ENCODE peak calls at places on chromosomes 11 and 22, in eight cellular contexts. One of them, this sample, is unnamed. For H3K4me1, the result is how much of the 10 kb centered on the place peaks cover.

GRCh38 chr11:8099291-8099899 is 18.4 kb downstream of the TUB start:
- DNase-seq in cardiac muscle cell: peak
- DNase-seq in thoracic aorta: peak
- DNase-seq in IMR-90: peak
- DNase-seq in psoas muscle: peak
- DNase-seq in A549: peak
- DNase-seq in body of pancreas: peak
- DNase-seq in endodermal cell: peak
- DNase-seq in this sample: peak

GRCh38 chr11:122020902-122021301 is 95.1 kb downstream of the BLID start:
- DNase-seq in IMR-90: peak
- DNase-seq in A549: no peak
- DNase-seq in body of pancreas: no peak
- DNase-seq in psoas muscle: no peak
- DNase-seq in endodermal cell: peak
- DNase-seq in thoracic aorta: no peak
- DNase-seq in cardiac muscle cell: peak
- DNase-seq in this sample: no peak

GRCh38 chr22:27952091-27952490 is 33.0 kb upstream of the PITPNB start:
- DNase-seq in body of pancreas: peak
- DNase-seq in thoracic aorta: no peak
- DNase-seq in endodermal cell: no peak
- DNase-seq in A549: no peak
- DNase-seq in psoas muscle: no peak
- DNase-seq in IMR-90: peak
- DNase-seq in cardiac muscle cell: no peak
- DNase-seq in this sample: no peak

GRCh38 chr22:50486561-50487289 is at the start of gene MIOX:
- DNase-seq in endodermal cell: no peak
- DNase-seq in body of pancreas: no peak
- DNase-seq in cardiac muscle cell: no peak
- DNase-seq in thoracic aorta: no peak
- DNase-seq in A549: no peak
- DNase-seq in IMR-90: no peak
- DNase-seq in psoas muscle: no peak
- DNase-seq in this sample: peak

GRCh38 chr11:60915250-60915914 is 1.4 kb downstream of the TMEM109 start:
- DNase-seq in IMR-90: peak
- DNase-seq in A549: peak
- DNase-seq in endodermal cell: peak
- DNase-seq in thoracic aorta: no peak
- DNase-seq in psoas muscle: peak
- DNase-seq in cardiac muscle cell: peak
- DNase-seq in body of pancreas: peak
- DNase-seq in this sample: peak

GRCh38 chr22:17398159-17398558 is 28.9 kb downstream of the CECR2 start:
- DNase-seq in psoas muscle: no peak
- DNase-seq in cardiac muscle cell: no peak
- DNase-seq in body of pancreas: no peak
- DNase-seq in thoracic aorta: no peak
- DNase-seq in endodermal cell: no peak
- DNase-seq in A549: no peak
- DNase-seq in IMR-90: no peak
- DNase-seq in this sample: no peak

GRCh38 chr11:64854534-64855502 is 10.4 kb upstream of the CDC42BPG start:
- DNase-seq in A549: peak
- DNase-seq in psoas muscle: peak
- DNase-seq in cardiac muscle cell: no peak
- DNase-seq in body of pancreas: peak
- DNase-seq in IMR-90: peak
- DNase-seq in thoracic aorta: peak
- DNase-seq in endodermal cell: peak
- DNase-seq in this sample: peak

GRCh38 chr11:134418119-134418840 is 6.2 kb upstream of the B3GAT1 start:
- DNase-seq in thoracic aorta: no peak
- DNase-seq in psoas muscle: no peak
- DNase-seq in body of pancreas: no peak
- DNase-seq in endodermal cell: no peak
- DNase-seq in cardiac muscle cell: peak
- DNase-seq in IMR-90: peak
- DNase-seq in A549: no peak
- DNase-seq in this sample: no peak

GRCh38 chr11:130122141-130122575 is 37.4 kb upstream of the ST14 start:
- DNase-seq in IMR-90: no peak
- DNase-seq in cardiac muscle cell: no peak
- DNase-seq in endodermal cell: peak
- DNase-seq in A549: no peak
- DNase-seq in body of pancreas: no peak
- DNase-seq in thoracic aorta: no peak
- DNase-seq in psoas muscle: no peak
- DNase-seq in this sample: no peak

GRCh38 chr11:130121430-130121978 is 38.1 kb upstream of the ST14 start:
- DNase-seq in psoas muscle: no peak
- DNase-seq in body of pancreas: no peak
- DNase-seq in IMR-90: peak
- DNase-seq in endodermal cell: no peak
- DNase-seq in cardiac muscle cell: no peak
- DNase-seq in thoracic aorta: no peak
- DNase-seq in A549: no peak
- DNase-seq in this sample: no peak

GRCh38 chr11:130125638-130126037 is 33.9 kb upstream of the ST14 start:
- DNase-seq in cardiac muscle cell: no peak
- DNase-seq in thoracic aorta: no peak
- DNase-seq in IMR-90: no peak
- DNase-seq in psoas muscle: no peak
- DNase-seq in body of pancreas: no peak
- DNase-seq in A549: no peak
- DNase-seq in endodermal cell: peak
- DNase-seq in this sample: no peak

GRCh38 chr11:130123414-130124040 is 36.1 kb upstream of the ST14 start:
- DNase-seq in endodermal cell: peak
- DNase-seq in thoracic aorta: no peak
- DNase-seq in A549: no peak
- DNase-seq in IMR-90: no peak
- DNase-seq in cardiac muscle cell: no peak
- DNase-seq in body of pancreas: no peak
- DNase-seq in psoas muscle: no peak
- DNase-seq in this sample: no peak

DNA sequence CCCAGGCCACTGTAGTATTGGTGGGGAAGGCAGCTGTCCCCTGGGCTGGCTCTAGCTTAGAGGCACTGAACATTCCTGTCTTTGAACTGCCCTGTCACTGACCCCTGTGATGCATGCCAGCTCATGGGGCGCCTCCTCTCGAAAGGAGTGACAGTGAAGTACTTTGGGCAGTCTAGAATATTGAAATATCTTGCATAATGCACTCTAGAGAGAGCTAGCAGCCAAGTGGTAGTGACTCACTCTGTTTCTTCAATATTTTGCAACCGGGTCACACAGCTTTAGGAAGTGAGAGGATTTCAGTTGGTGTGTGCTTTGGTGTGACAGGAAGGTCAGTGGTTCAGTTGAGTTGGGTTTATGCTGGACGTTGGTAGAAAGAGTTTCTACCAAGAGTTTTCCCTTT is 35.5 kb upstream of the ST14 start:
- DNase-seq in cardiac muscle cell: peak
- DNase-seq in thoracic aorta: peak
- DNase-seq in A549: peak
- DNase-seq in IMR-90: peak
- DNase-seq in body of pancreas: peak
- DNase-seq in endodermal cell: no peak
- DNase-seq in psoas muscle: peak
- DNase-seq in this sample: peak
- TF ChIP-seq CTCF in cardiac muscle cell: no peak
- TF ChIP-seq CTCF in thoracic aorta: no peak
- TF ChIP-seq CTCF in A549: no peak
- TF ChIP-seq CTCF in IMR-90: no peak
- TF ChIP-seq CTCF in body of pancreas: no peak
- TF ChIP-seq CTCF in endodermal cell: no peak
- TF ChIP-seq CTCF in psoas muscle: no peak
- TF ChIP-seq CTCF in this sample: no peak

GRCh38 chr11:15692739-15693138 is 578.0 kb downstream of the INSC start:
- DNase-seq in thoracic aorta: no peak
- DNase-seq in endodermal cell: peak
- DNase-seq in psoas muscle: no peak
- DNase-seq in IMR-90: peak
- DNase-seq in cardiac muscle cell: no peak
- DNase-seq in A549: no peak
- DNase-seq in body of pancreas: no peak
- DNase-seq in this sample: no peak

GRCh38 chr11:15687342-15687741 is 572.6 kb downstream of the INSC start:
- DNase-seq in cardiac muscle cell: no peak
- DNase-seq in endodermal cell: peak
- DNase-seq in body of pancreas: no peak
- DNase-seq in IMR-90: peak
- DNase-seq in psoas muscle: no peak
- DNase-seq in thoracic aorta: no peak
- DNase-seq in A549: no peak
- DNase-seq in this sample: no peak

GRCh38 chr11:15685311-15685710 is 570.6 kb downstream of the INSC start:
- DNase-seq in IMR-90: no peak
- DNase-seq in psoas muscle: no peak
- DNase-seq in endodermal cell: peak
- DNase-seq in A549: no peak
- DNase-seq in cardiac muscle cell: no peak
- DNase-seq in body of pancreas: no peak
- DNase-seq in thoracic aorta: no peak
- DNase-seq in this sample: no peak

GRCh38 chr11:15690326-15690725 is 575.6 kb downstream of the INSC start:
- DNase-seq in IMR-90: no peak
- DNase-seq in cardiac muscle cell: no peak
- DNase-seq in endodermal cell: no peak
- DNase-seq in thoracic aorta: no peak
- DNase-seq in body of pancreas: no peak
- DNase-seq in psoas muscle: no peak
- DNase-seq in A549: no peak
- DNase-seq in this sample: no peak

DNA sequence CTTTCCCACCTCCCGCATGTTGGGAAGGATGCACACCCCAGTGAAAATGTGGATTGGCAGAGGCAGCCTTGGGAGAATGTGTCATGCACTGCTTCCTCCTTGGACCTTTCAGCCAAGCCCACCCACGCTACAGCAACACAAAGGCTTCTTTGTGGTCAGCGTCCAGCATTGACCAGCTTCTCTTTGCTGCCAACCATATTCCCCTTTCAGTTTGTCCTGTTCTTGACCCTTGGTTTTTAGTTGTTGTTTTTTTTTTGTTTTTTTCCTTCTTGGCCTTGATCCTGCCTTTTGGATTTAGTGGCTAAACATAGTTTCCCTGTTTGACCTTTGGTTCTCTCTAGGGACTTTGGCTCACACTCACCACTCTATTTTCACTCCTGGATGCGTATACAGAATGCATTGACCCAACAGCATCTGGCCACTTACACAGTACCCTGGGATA is 573.6 kb downstream of the INSC start:
- DNase-seq in endodermal cell: no peak
- DNase-seq in psoas muscle: peak
- DNase-seq in thoracic aorta: no peak
- DNase-seq in IMR-90: peak
- DNase-seq in A549: no peak
- DNase-seq in body of pancreas: peak
- DNase-seq in cardiac muscle cell: no peak
- DNase-seq in this sample: no peak
- H3K4me1 ChIP-seq in endodermal cell: under half
- H3K4me1 ChIP-seq in psoas muscle: under half
- H3K4me1 ChIP-seq in thoracic aorta: under half
- H3K4me1 ChIP-seq in IMR-90: under half
- H3K4me1 ChIP-seq in A549: under half
- H3K4me1 ChIP-seq in body of pancreas: under half
- H3K4me1 ChIP-seq in cardiac muscle cell: under half
- H3K4me1 ChIP-seq in this sample: under half

DNA sequence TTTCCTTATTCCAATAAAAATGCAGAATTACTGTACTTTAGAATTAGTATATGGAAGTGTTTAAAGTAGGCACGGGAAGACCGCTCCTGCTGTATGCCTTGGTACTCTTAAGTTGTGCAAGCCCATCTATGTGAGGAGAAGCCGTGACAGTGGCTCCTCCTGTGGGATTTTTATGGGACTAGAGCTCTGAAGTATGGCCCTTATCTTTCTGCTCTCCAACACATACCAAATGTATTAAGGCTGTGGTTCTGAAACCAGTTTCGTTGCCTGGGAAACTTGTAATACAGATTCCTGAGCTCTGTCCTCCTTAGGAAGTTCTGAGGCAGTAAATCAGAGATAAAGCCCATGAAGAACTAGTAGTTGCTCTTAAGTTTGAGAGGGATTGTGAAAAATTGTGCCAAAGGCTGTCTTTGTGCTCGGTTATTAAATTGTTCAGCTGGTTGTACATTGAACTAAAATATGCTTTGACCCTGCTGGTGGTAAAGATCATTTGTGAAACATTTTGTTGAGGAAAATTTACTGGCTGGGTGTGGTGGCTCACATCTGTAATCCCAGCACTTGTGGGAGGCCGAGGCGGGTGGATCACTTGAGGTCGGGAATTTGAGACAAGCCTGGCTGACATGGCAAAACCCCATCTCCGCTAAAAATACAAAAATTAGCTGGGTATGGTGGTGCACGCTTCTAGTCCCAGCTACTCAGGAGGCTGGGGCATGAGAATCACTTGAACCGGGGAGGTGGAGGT is 29.3 kb downstream of the RTN3 start:
- DNase-seq in thoracic aorta: no peak
- DNase-seq in body of pancreas: no peak
- DNase-seq in IMR-90: peak
- DNase-seq in cardiac muscle cell: peak
- DNase-seq in A549: no peak
- DNase-seq in psoas muscle: no peak
- DNase-seq in endodermal cell: no peak
- DNase-seq in this sample: no peak
- TF ChIP-seq CTCF in thoracic aorta: no peak
- TF ChIP-seq CTCF in body of pancreas: no peak
- TF ChIP-seq CTCF in IMR-90: peak
- TF ChIP-seq CTCF in cardiac muscle cell: peak
- TF ChIP-seq CTCF in A549: no peak
- TF ChIP-seq CTCF in psoas muscle: no peak
- TF ChIP-seq CTCF in endodermal cell: peak
- TF ChIP-seq CTCF in this sample: no peak

GRCh38 chr11:2524446-2525165 is 79.8 kb downstream of the KCNQ1 start:
- DNase-seq in cardiac muscle cell: no peak
- DNase-seq in endodermal cell: peak
- DNase-seq in body of pancreas: no peak
- DNase-seq in thoracic aorta: no peak
- DNase-seq in A549: no peak
- DNase-seq in IMR-90: no peak
- DNase-seq in psoas muscle: peak
- DNase-seq in this sample: peak

GRCh38 chr11:2521081-2521480 is 76.3 kb downstream of the KCNQ1 start:
- DNase-seq in endodermal cell: peak
- DNase-seq in body of pancreas: no peak
- DNase-seq in A549: no peak
- DNase-seq in psoas muscle: peak
- DNase-seq in thoracic aorta: no peak
- DNase-seq in cardiac muscle cell: no peak
- DNase-seq in IMR-90: no peak
- DNase-seq in this sample: peak

GRCh38 chr11:2521681-2522630 is 77.1 kb downstream of the KCNQ1 start:
- DNase-seq in thoracic aorta: no peak
- DNase-seq in A549: no peak
- DNase-seq in body of pancreas: no peak
- DNase-seq in IMR-90: no peak
- DNase-seq in cardiac muscle cell: no peak
- DNase-seq in endodermal cell: peak
- DNase-seq in psoas muscle: peak
- DNase-seq in this sample: peak

GRCh38 chr11:2523821-2524391 is 79.1 kb downstream of the KCNQ1 start:
- DNase-seq in IMR-90: no peak
- DNase-seq in body of pancreas: no peak
- DNase-seq in A549: no peak
- DNase-seq in cardiac muscle cell: no peak
- DNase-seq in psoas muscle: peak
- DNase-seq in thoracic aorta: no peak
- DNase-seq in endodermal cell: peak
- DNase-seq in this sample: peak

GRCh38 chr11:2522636-2523255 is 77.9 kb downstream of the KCNQ1 start:
- DNase-seq in psoas muscle: peak
- DNase-seq in IMR-90: no peak
- DNase-seq in endodermal cell: peak
- DNase-seq in body of pancreas: no peak
- DNase-seq in cardiac muscle cell: no peak
- DNase-seq in A549: no peak
- DNase-seq in thoracic aorta: no peak
- DNase-seq in this sample: peak
- H3K4me1 ChIP-seq in psoas muscle: under half
- H3K4me1 ChIP-seq in IMR-90: under half
- H3K4me1 ChIP-seq in endodermal cell: under half
- H3K4me1 ChIP-seq in body of pancreas: under half
- H3K4me1 ChIP-seq in cardiac muscle cell: under half
- H3K4me1 ChIP-seq in A549: under half
- H3K4me1 ChIP-seq in thoracic aorta: under half
- H3K4me1 ChIP-seq in this sample: under half

This sample was measured in mucosa of descending colon.